ENCODE peak calls at places on chromosomes 16 and 17, in eight cellular contexts. One of them, this sample, is unnamed.

GRCh38 chr16:89261691-89262563 is 44.4 kb downstream of the ZNF778 start:
- DNase-seq in CD8-positive, alpha-beta T cell: no peak
- DNase-seq in body of pancreas: no peak
- DNase-seq in Panc1: no peak
- DNase-seq in psoas muscle: no peak
- DNase-seq in uterus: no peak
- DNase-seq in tibial artery: no peak
- DNase-seq in mammary epithelial cell: no peak
- DNase-seq in this sample: no peak

GRCh38 chr17:72392056-72393010 is 271.5 kb downstream of the SOX9 start:
- DNase-seq in Panc1: no peak
- DNase-seq in tibial artery: no peak
- DNase-seq in body of pancreas: no peak
- DNase-seq in uterus: no peak
- DNase-seq in psoas muscle: no peak
- DNase-seq in CD8-positive, alpha-beta T cell: no peak
- DNase-seq in mammary epithelial cell: no peak
- DNase-seq in this sample: no peak

GRCh38 chr16:19348578-19349315 is 63.2 kb downstream of the CLEC19A start:
- DNase-seq in CD8-positive, alpha-beta T cell: no peak
- DNase-seq in Panc1: no peak
- DNase-seq in tibial artery: no peak
- DNase-seq in mammary epithelial cell: no peak
- DNase-seq in psoas muscle: no peak
- DNase-seq in uterus: no peak
- DNase-seq in body of pancreas: no peak
- DNase-seq in this sample: no peak

GRCh38 chr17:40598928-40599627 is 33.8 kb upstream of the CCR7 start:
- DNase-seq in CD8-positive, alpha-beta T cell: no peak
- DNase-seq in psoas muscle: peak; percentile 64
- DNase-seq in body of pancreas: no peak
- DNase-seq in mammary epithelial cell: no peak
- DNase-seq in tibial artery: peak; percentile 90
- DNase-seq in uterus: peak; percentile 58
- DNase-seq in Panc1: no peak
- DNase-seq in this sample: peak; percentile 89

GRCh38 chr16:87679593-87680271 is 77.4 kb downstream of the JPH3 start:
- DNase-seq in mammary epithelial cell: no peak
- DNase-seq in psoas muscle: no peak
- DNase-seq in CD8-positive, alpha-beta T cell: no peak
- DNase-seq in tibial artery: no peak
- DNase-seq in Panc1: no peak
- DNase-seq in uterus: no peak
- DNase-seq in body of pancreas: no peak
- DNase-seq in this sample: no peak

GRCh38 chr17:65177901-65178300 is 40.7 kb downstream of the RGS9 start:
- DNase-seq in tibial artery: no peak
- DNase-seq in uterus: no peak
- DNase-seq in CD8-positive, alpha-beta T cell: no peak
- DNase-seq in Panc1: no peak
- DNase-seq in mammary epithelial cell: peak; percentile 22
- DNase-seq in psoas muscle: no peak
- DNase-seq in body of pancreas: no peak
- DNase-seq in this sample: no peak

GRCh38 chr17:69819316-69820087 is 255.5 kb upstream of the KCNJ16 start:
- DNase-seq in Panc1: no peak
- DNase-seq in mammary epithelial cell: no peak
- DNase-seq in CD8-positive, alpha-beta T cell: no peak
- DNase-seq in psoas muscle: no peak
- DNase-seq in body of pancreas: no peak
- DNase-seq in uterus: no peak
- DNase-seq in tibial artery: no peak
- DNase-seq in this sample: no peak

GRCh38 chr16:88886915-88887521 is 20.6 kb upstream of the PABPN1L start:
- DNase-seq in Panc1: no peak
- DNase-seq in body of pancreas: peak; percentile 63
- DNase-seq in tibial artery: no peak
- DNase-seq in psoas muscle: peak; percentile 94
- DNase-seq in CD8-positive, alpha-beta T cell: no peak
- DNase-seq in uterus: peak; percentile 76
- DNase-seq in mammary epithelial cell: no peak
- DNase-seq in this sample: peak; percentile 94

GRCh38 chr16:86514656-86515376 is 4.5 kb downstream of the FOXF1 start:
- DNase-seq in uterus: no peak
- DNase-seq in Panc1: no peak
- DNase-seq in CD8-positive, alpha-beta T cell: no peak
- DNase-seq in tibial artery: no peak
- DNase-seq in psoas muscle: no peak
- DNase-seq in body of pancreas: no peak
- DNase-seq in mammary epithelial cell: no peak
- DNase-seq in this sample: no peak

GRCh38 chr16:86515780-86516617 is 5.7 kb downstream of the FOXF1 start:
- DNase-seq in Panc1: no peak
- DNase-seq in mammary epithelial cell: no peak
- DNase-seq in tibial artery: no peak
- DNase-seq in uterus: no peak
- DNase-seq in body of pancreas: no peak
- DNase-seq in psoas muscle: peak; percentile 40
- DNase-seq in CD8-positive, alpha-beta T cell: no peak
- DNase-seq in this sample: no peak

GRCh38 chr16:86517033-86517432 is 6.7 kb downstream of the FOXF1 start:
- DNase-seq in uterus: no peak
- DNase-seq in mammary epithelial cell: no peak
- DNase-seq in psoas muscle: no peak
- DNase-seq in body of pancreas: no peak
- DNase-seq in tibial artery: no peak
- DNase-seq in CD8-positive, alpha-beta T cell: no peak
- DNase-seq in Panc1: no peak
- DNase-seq in this sample: no peak

GRCh38 chr16:86516618-86517003 is 6.3 kb downstream of the FOXF1 start:
- DNase-seq in psoas muscle: peak; percentile 28
- DNase-seq in Panc1: no peak
- DNase-seq in CD8-positive, alpha-beta T cell: no peak
- DNase-seq in tibial artery: no peak
- DNase-seq in body of pancreas: no peak
- DNase-seq in uterus: no peak
- DNase-seq in mammary epithelial cell: no peak
- DNase-seq in this sample: no peak

DNA sequence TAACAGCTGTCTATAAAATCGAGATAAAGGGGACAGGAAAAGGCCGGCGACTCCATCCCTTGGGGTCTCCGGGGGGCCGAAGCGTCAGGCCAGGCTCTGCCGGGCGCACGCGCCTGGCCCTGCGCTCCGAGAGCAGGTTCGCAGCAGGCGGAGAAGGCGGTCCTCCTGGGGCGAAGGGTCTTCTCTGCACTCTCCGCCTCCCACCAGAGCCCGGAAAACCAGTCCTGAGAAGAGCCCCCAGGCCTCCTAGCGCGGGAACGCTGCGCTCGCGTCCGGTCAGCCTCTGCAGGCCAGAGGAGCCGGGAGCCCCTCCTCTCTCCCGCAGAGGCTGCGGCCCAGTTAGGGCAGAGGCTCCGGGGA is 5.1 kb downstream of the FOXF1 start:
- DNase-seq in tibial artery: no peak
- DNase-seq in CD8-positive, alpha-beta T cell: no peak
- DNase-seq in mammary epithelial cell: no peak
- DNase-seq in body of pancreas: no peak
- DNase-seq in Panc1: no peak
- DNase-seq in psoas muscle: peak; percentile 27
- DNase-seq in uterus: no peak
- DNase-seq in this sample: no peak
- H3K4me3 ChIP-seq in tibial artery: no peak overlapping the region
- H3K4me3 ChIP-seq in CD8-positive, alpha-beta T cell: no peak overlapping the region
- H3K4me3 ChIP-seq in mammary epithelial cell: no peak overlapping the region
- H3K4me3 ChIP-seq in body of pancreas: no peak overlapping the region
- H3K4me3 ChIP-seq in Panc1: no peak overlapping the region
- H3K4me3 ChIP-seq in psoas muscle: no peak overlapping the region
- H3K4me3 ChIP-seq in uterus: no peak overlapping the region
- H3K4me3 ChIP-seq in this sample: peak overlapping the region; percentile 81

DNA sequence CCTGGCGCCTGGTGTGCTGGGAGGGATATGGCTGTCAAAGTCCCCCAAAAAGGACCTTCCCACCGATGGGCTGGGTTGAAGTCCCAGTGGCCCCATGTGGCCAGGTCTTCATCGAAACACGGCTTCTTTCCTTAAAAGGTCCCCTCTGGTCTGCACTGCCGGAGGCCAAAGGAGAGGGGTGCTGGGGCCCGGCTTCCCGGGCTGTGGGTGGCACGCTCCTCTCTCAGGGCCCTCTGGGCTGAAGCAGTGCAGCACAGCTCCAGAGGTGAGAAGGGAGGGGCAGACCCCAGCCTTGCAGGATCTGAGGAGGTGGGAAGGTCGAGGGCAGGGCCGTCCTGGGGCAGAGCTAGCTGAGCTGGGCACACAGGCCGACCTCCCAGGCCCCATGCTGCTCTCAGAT is 6.7 kb downstream of the NPTX1 start:
- DNase-seq in uterus: no peak
- DNase-seq in Panc1: no peak
- DNase-seq in CD8-positive, alpha-beta T cell: no peak
- DNase-seq in tibial artery: no peak
- DNase-seq in body of pancreas: no peak
- DNase-seq in mammary epithelial cell: no peak
- DNase-seq in psoas muscle: no peak
- DNase-seq in this sample: no peak
- H3K27me3 ChIP-seq in uterus: peaks cover 16% of the 10 kb centered on the region
- H3K27me3 ChIP-seq in Panc1: peaks cover 7% of the 10 kb centered on the region
- H3K27me3 ChIP-seq in CD8-positive, alpha-beta T cell: peaks cover 14% of the 10 kb centered on the region
- H3K27me3 ChIP-seq in tibial artery: no peaks in the 10 kb centered on the region
- H3K27me3 ChIP-seq in body of pancreas: no peaks in the 10 kb centered on the region
- H3K27me3 ChIP-seq in mammary epithelial cell: peaks cover 15% of the 10 kb centered on the region
- H3K27me3 ChIP-seq in psoas muscle: peaks cover 46% of the 10 kb centered on the region
- H3K27me3 ChIP-seq in this sample: peaks cover 4% of the 10 kb centered on the region

GRCh38 chr16:4947722-4948503 is 10.2 kb upstream of the SEC14L5 start:
- DNase-seq in tibial artery: no peak
- DNase-seq in psoas muscle: no peak
- DNase-seq in Panc1: no peak
- DNase-seq in body of pancreas: no peak
- DNase-seq in mammary epithelial cell: no peak
- DNase-seq in CD8-positive, alpha-beta T cell: no peak
- DNase-seq in uterus: no peak
- DNase-seq in this sample: no peak

GRCh38 chr16:4945560-4946502 is 8.9 kb upstream of the PPL start:
- DNase-seq in mammary epithelial cell: peak; percentile 75
- DNase-seq in psoas muscle: peak; percentile 84
- DNase-seq in uterus: peak; percentile 53
- DNase-seq in Panc1: no peak
- DNase-seq in CD8-positive, alpha-beta T cell: no peak
- DNase-seq in body of pancreas: peak; percentile 38
- DNase-seq in tibial artery: peak; percentile 76
- DNase-seq in this sample: no peak

GRCh38 chr16:4946917-4947316 is 10.0 kb upstream of the PPL start:
- DNase-seq in Panc1: no peak
- DNase-seq in CD8-positive, alpha-beta T cell: no peak
- DNase-seq in psoas muscle: no peak
- DNase-seq in tibial artery: no peak
- DNase-seq in uterus: no peak
- DNase-seq in mammary epithelial cell: no peak
- DNase-seq in body of pancreas: no peak
- DNase-seq in this sample: no peak

GRCh38 chr16:4949986-4950385 is 8.1 kb upstream of the SEC14L5 start:
- DNase-seq in body of pancreas: no peak
- DNase-seq in uterus: no peak
- DNase-seq in CD8-positive, alpha-beta T cell: no peak
- DNase-seq in Panc1: no peak
- DNase-seq in mammary epithelial cell: no peak
- DNase-seq in tibial artery: no peak
- DNase-seq in psoas muscle: no peak
- DNase-seq in this sample: no peak

DNA sequence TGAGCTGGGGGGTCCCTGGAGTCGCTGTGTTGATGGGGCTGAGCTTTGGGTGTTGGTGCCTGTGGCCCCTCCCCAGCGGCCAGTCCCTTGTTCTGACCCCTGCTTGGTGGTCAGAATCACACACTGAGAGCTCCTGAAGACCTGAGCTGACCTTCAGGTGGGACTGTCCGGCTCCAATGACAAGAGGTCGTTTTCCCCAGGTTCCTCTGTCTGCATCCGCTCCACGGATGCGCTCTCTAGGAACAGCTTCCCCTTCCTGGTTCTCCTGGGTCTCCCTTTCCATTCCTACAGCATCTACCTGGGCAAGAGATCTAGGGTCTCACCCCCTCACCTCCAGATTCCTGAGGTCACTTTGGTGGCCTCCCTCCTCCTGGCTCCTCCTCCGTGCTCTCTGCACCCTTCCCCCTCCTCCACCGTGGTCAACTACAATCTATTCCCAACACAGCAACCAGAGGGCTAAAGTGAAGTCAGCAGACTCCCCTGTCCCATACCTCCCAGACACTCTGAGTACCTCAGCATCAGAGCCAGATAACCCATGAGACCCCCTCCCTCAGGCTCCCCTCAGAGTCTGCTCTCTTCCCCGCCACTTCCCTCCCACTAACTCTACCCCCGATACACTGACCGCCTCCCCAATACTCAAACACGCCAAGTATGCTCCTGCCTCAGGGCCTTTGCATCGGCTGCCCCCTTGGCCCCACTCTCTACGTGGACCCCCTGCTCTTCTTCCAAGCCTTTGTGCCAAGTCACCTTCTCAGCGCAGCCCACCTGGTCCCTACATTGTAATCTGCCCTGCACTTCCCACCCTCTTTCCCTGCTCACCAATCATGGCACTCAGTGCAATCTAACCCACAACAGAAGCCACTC is 9.0 kb upstream of the SEC14L5 start:
- DNase-seq in uterus: no peak
- DNase-seq in tibial artery: no peak
- DNase-seq in Panc1: no peak
- DNase-seq in mammary epithelial cell: no peak
- DNase-seq in CD8-positive, alpha-beta T cell: no peak
- DNase-seq in psoas muscle: no peak
- DNase-seq in body of pancreas: no peak
- DNase-seq in this sample: no peak
- H3K27ac ChIP-seq in uterus: no peak overlapping the region
- H3K27ac ChIP-seq in tibial artery: no peak overlapping the region
- H3K27ac ChIP-seq in Panc1: peak overlapping the region; percentile 71
- H3K27ac ChIP-seq in mammary epithelial cell: no peak overlapping the region
- H3K27ac ChIP-seq in CD8-positive, alpha-beta T cell: no peak overlapping the region
- H3K27ac ChIP-seq in psoas muscle: no peak overlapping the region
- H3K27ac ChIP-seq in body of pancreas: no peak overlapping the region
- H3K27ac ChIP-seq in this sample: no peak overlapping the region

DNA sequence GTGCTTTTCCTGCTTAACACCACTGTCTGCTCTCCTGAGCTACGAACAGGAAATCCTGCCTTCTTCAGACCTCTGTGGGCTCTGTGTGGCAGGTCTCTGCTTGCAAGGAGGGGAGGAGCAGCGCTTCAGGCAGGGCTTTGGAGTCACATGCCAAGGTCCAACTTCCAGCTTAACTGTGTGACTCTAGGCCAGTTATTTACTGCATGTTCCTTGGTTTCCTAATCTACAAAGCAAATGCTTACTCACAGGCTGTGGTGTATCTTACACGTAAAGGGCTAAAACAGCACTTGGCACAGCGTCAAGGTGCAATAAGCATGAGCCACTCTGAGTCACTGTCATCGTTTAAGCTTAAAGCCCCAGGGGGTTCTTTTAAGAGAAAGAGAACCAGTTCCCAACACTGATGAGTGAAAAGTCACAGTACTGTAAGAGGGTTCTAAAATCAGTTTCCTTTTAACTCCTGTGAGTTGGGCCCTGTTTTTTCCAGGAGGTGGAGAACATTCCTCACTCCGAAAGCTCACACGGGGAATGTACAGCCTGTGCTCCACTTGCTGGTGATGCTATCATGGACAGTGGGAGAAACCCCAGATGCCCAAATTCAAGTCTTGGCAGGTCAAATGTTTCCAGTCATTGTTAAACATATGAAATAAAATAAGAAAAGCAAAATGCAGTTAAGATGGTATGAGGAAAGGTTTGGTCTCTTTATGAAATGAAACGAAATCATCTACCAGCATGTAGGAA is 54.1 kb upstream of the BCAR1 start:
- DNase-seq in tibial artery: peak; percentile 90
- DNase-seq in psoas muscle: peak; percentile 89
- DNase-seq in body of pancreas: peak; percentile 93
- DNase-seq in mammary epithelial cell: peak; percentile 100
- DNase-seq in uterus: peak; percentile 92
- DNase-seq in CD8-positive, alpha-beta T cell: peak; percentile 52
- DNase-seq in Panc1: peak; percentile 97
- DNase-seq in this sample: no peak
- H3K4me3 ChIP-seq in tibial artery: no peak overlapping the region
- H3K4me3 ChIP-seq in psoas muscle: peak overlapping the region; percentile 29
- H3K4me3 ChIP-seq in body of pancreas: no peak overlapping the region
- H3K4me3 ChIP-seq in mammary epithelial cell: peak overlapping the region; percentile 8
- H3K4me3 ChIP-seq in uterus: no peak overlapping the region
- H3K4me3 ChIP-seq in CD8-positive, alpha-beta T cell: no peak overlapping the region
- H3K4me3 ChIP-seq in Panc1: no peak overlapping the region
- H3K4me3 ChIP-seq in this sample: no peak overlapping the region